ENCODE peak calls at places on chromosomes 13 and 19, in five cellular contexts. H is lung, P is Peyer's patch, N is transverse colon, V is thoracic aorta. D is an unnamed sample. For H3K4me1, the result is how much of the 10 kb centered on the place peaks cover.

GRCh38 chr19:42452590-42452989 is 9.8 kb upstream of the CXCL17 start:
- DNase-seq in H (no peak), P (no peak), N (no peak), V (no peak), D (no peak)

GRCh38 chr13:100589178-100589725 is 663 bp upstream of the GGACT start:
- DNase-seq in H (no peak), P (no peak), N (no peak), V (no peak), D (no peak)

GRCh38 chr13:28320884-28321574 is 173.9 kb downstream of the FLT1 start:
- DNase-seq in H (no peak), P (no peak), N (no peak), V (no peak), D (no peak)

GRCh38 chr19:21767065-21767800 is at the start of gene ZNF100:
- DNase-seq in H (peak), P (peak), N (peak), V (peak), D (peak)

GRCh38 chr19:14577885-14578427 is 4.9 kb upstream of the CLEC17A start:
- DNase-seq in H (no peak), P (no peak), N (no peak), V (no peak), D (no peak)

GRCh38 chr13:111139874-111140561 is 24.9 kb downstream of the ARHGEF7 start:
- DNase-seq in H (no peak), P (no peak), N (peak), V (no peak), D (no peak)

GRCh38 chr19:492091-492531 is 4.2 kb upstream of the MADCAM1 start:
- DNase-seq in H (no peak), P (no peak), N (no peak), V (no peak), D (no peak)

GRCh38 chr13:114122591-114123211 is 9.7 kb downstream of the RASA3 start:
- DNase-seq in H (no peak), P (no peak), N (no peak), V (no peak), D (no peak)

GRCh38 chr19:58056861-58057260 is 2.2 kb upstream of the ZNF135 start:
- DNase-seq in H (no peak), P (no peak), N (no peak), V (no peak), D (no peak)

GRCh38 chr13:26984337-26984736 is 187.3 kb downstream of the USP12 start:
- DNase-seq in H (no peak), P (no peak), N (no peak), V (no peak), D (no peak)

GRCh38 chr19:40363128-40363527 is 14.6 kb downstream of the PLD3 start:
- DNase-seq in H (no peak), P (no peak), N (no peak), V (no peak), D (no peak)

GRCh38 chr13:50894042-50894441 is 15.5 kb upstream of the RNASEH2B start:
- DNase-seq in H (no peak), P (no peak), N (no peak), V (no peak), D (no peak)

GRCh38 chr19:8571006-8571411 is 6.2 kb downstream of the MYO1F start:
- DNase-seq in H (peak), P (peak), N (peak), V (no peak), D (no peak)

GRCh38 chr19:34327851-34328250 is 37.1 kb upstream of the GPI start:
- DNase-seq in H (no peak), P (peak), N (no peak), V (no peak), D (no peak)

GRCh38 chr19:34323433-34324204 is 41.4 kb upstream of the GPI start:
- DNase-seq in H (no peak), P (peak), N (no peak), V (no peak), D (no peak)

GRCh38 chr19:34324320-34324719 is 40.7 kb upstream of the GPI start:
- DNase-seq in H (no peak), P (peak), N (no peak), V (no peak), D (no peak)

GRCh38 chr19:34325181-34325580 is 39.8 kb upstream of the GPI start:
- DNase-seq in H (no peak), P (peak), N (no peak), V (no peak), D (no peak)

GRCh38 chr19:34325961-34326360 is 39.0 kb upstream of the GPI start:
- DNase-seq in H (no peak), P (no peak), N (no peak), V (no peak), D (no peak)
- H3K4me3 ChIP-seq in H (no peak), P (no peak), N (no peak), V (no peak), D (no peak)

DNA sequence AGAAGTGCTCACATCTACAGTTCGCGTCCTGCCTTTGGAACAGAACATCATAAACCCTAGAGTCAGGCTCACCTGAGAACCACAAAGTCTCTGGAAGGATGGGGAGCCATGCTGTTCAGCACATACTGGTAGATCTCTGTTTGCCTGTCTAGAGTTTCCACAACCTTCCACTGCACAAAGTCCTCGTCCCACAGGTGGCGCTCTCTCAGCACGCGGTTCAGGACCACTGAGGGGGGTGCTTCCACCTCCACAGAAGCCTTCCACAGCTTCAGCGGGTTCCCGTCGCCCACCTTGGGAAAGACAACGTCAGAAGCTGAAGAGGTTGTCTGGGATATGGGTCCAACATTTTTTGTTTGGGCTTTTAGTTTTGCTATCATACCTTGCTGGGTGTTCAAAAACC is 93.6 kb downstream of the KL start:
- DNase-seq in H (no peak), P (no peak), N (no peak), V (no peak), D (no peak)
- TF ChIP-seq CTCF in H (no peak), P (no peak), N (no peak), V (no peak), D (no peak)

GRCh38 chr19:6425732-6426686 is 1.4 kb upstream of the KHSRP start:
- DNase-seq in H (no peak), P (no peak), N (peak), V (no peak), D (no peak)
- H3K4me1 ChIP-seq in H (under half), P (under half), N (under half), V (under half), D (under half)

DNA sequence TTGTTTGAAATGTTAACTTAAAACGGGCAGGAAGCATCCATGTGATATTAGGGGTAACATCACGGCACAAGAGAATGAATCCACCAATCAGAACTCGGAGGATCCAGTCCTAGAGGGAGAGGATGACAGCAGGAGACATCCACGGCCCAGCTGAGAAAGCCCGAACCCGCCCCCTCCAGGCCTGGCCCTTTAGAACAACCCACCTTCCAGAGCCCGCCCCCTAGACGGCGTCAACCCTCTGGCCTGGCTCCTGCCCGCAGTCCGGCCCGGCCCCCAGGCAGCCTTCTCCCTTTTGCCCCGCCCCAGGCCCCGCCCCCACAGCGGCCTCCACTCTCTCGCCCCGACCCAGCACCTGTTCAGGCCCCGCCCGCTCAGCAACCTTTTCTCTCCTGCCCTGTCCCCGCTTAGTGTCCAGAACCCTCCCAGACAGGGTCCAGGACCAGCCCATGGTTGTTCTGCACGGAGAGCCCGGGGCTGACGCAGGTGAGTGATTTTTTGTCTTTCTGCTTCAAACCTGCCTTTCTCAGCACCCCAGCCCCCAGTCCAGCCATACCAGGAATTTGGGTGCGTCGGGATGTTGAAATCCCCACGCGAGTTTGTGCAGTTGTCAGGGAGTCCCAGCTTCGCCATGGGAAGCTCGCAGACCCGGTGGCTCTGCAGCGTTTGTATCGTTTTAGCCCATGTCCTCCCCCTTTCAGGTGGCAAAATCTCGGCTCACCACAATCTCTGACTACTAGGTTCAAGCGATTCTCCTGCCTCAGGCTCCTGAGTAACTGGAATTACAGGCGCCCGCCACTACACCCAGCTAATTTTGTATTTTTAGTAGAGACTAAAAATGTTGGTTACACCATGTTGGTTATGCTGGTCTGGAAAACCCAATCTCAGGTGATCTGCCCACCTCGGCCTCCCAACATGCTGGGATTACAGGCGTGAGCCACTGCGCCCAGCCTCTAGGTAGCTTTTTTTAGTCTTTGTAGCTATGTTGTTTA is 16.1 kb downstream of the ZNF816 start:
- DNase-seq in H (peak), P (peak), N (peak), V (no peak), D (no peak)
- H3K4me3 ChIP-seq in H (no peak), P (no peak), N (no peak), V (no peak), D (no peak)

DNA sequence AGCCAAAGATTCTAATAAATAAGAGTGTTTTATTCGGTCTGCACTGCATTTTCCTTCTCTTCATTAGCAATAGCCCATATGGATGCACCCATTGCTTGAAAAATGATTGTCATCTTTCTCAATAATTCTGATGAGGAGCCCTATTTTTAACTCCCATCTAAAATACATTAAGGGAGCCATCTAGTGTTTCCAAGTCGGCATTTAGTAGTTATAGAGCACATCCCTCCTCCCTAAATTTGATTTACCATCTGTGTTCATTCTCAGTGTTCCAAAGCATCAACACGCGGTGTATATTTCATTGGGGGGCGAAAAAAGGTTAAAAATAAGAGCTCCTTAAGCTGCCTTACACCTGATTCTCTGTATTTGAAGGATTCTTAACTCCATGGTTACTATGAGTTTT is 119.2 kb upstream of the IPO5 start:
- DNase-seq in H (no peak), P (no peak), N (no peak), V (no peak), D (no peak)
- TF ChIP-seq CTCF in H (no peak), P (no peak), N (no peak), V (no peak), D (no peak)

D was measured in gastrocnemius medialis.